ENCODE peak calls at places on chromosome 1, in five cellular contexts. P, W, V, I and E are unnamed samples.
A peak's percentile ranks its signal among the peaks of the same experiment; 100 is the strongest.

GRCh38 chr1:212514782-212515181 is 82.1 kb downstream of the NENF start:
- DNase-seq in V (no peak), P (no peak), I (peak; percentile 71), W (no peak), E (no peak)

GRCh38 chr1:185156321-185156853 is 366 bp downstream of the TRMT1L start:
- DNase-seq in V (peak; percentile 25), P (no peak), W (no peak), I (no peak), E (no peak)

GRCh38 chr1:3777647-3778589 is 5.4 kb downstream of the SMIM1 start:
- DNase-seq in V (no peak), I (no peak), P (no peak), W (no peak), E (no peak)

GRCh38 chr1:52520149-52520548 is 32.7 kb downstream of the TUT4 start:
- DNase-seq in I (no peak), P (no peak), V (no peak), W (no peak), E (no peak)

GRCh38 chr1:75265792-75266191 is 131.6 kb downstream of the LHX8 start:
- DNase-seq in P (peak; percentile 46), I (no peak), W (peak; percentile 12), V (peak; percentile 17), E (peak; percentile 67)

GRCh38 chr1:90834354-90835171 is 117.5 kb upstream of the BARHL2 start:
- DNase-seq in I (no peak), P (no peak), V (no peak), W (no peak), E (no peak)

GRCh38 chr1:29331731-29332130 is 95.4 kb downstream of the PTPRU start:
- DNase-seq in V (no peak), W (no peak), P (no peak), I (no peak), E (no peak)

GRCh38 chr1:112957133-112957812 is 1.3 kb upstream of the SLC16A1 start:
- DNase-seq in W (peak; percentile 84), P (peak; percentile 75), I (peak; percentile 62), V (peak; percentile 64), E (peak; percentile 79)

GRCh38 chr1:6148497-6149241 is 31.5 kb downstream of the CHD5 start:
- DNase-seq in I (peak; percentile 93), V (peak; percentile 98), P (peak; percentile 48), W (no peak), E (no peak)

GRCh38 chr1:91885716-91886506 is at the start of gene TGFBR3:
- DNase-seq in W (no peak), P (peak; percentile 56), V (peak; percentile 92), I (peak; percentile 84), E (peak; percentile 70)

GRCh38 chr1:91885331-91885715 is 628 bp downstream of the TGFBR3 start:
- DNase-seq in I (no peak), V (peak; percentile 56), W (no peak), P (no peak), E (no peak)

GRCh38 chr1:91881280-91881679 is 4.7 kb downstream of the TGFBR3 start:
- DNase-seq in W (no peak), I (no peak), V (no peak), P (no peak), E (no peak)

GRCh38 chr1:91883470-91883869 is 2.5 kb downstream of the TGFBR3 start:
- DNase-seq in P (no peak), I (no peak), V (peak; percentile 32), W (no peak), E (peak; percentile 23)

DNA sequence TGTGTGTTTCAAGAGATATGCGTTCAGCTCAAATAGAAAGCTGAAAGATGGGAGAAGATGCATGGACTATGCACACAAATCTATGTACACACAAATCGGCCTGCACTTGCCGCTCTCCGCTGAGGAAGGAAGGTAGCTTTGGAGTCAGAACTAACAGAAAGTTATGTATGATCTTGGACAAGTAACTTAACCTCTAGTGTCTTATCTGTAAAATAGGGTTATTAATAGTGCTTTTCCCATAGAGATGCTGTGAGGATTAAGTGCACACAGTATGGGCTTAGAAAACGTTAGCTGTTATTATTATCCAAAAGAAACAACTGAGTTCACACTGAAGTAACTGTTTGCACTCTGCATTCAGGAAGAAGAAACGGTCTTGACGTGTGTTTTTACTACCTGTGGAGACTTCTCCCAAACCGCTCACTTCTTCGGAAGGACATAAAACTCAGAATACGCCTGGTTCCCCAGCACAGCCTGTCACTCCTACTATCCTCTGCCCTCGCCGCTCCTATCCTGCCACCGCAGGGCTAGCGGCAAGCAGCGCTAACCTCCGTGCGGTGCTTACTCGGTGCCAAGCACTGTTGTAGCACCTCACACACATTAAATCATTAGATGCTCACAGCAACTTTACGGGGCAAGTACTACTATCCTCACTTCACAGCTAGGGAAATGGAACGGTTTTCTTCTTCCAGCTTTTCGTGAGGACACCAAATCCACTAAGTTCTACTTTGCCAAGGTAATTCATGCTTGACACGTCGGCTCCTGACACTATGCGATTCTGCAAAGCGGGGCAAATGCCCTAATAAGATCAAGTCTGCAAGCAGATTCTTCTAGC is 1.3 kb downstream of the TGFBR3 start:
- DNase-seq in P (no peak), I (peak; percentile 57), W (no peak), V (peak; percentile 18), E (peak; percentile 43)
- TF ChIP-seq ATF3 in P (no peak), I (no peak), W (no peak), V (no peak), E (no peak)

DNA sequence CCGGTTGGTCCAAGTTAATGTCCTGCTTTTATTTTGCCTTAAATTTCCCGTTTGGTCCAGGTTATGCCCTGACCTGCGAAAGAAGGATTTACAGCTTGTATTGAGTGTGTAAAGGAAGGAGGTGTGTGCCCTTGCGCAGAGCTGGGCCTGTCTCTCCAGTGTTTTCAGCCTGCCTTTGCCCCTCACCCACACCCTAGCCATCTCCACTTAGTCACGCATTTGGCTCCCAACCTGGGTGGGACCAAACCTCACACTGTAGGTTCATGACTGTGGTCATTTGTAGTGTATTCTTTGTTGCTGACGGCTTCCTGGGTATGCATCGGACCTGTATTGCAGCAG is 567 bp upstream of the SRSF10 start:
- DNase-seq in V (peak; percentile 73), P (peak; percentile 75), I (peak; percentile 53), W (no peak), E (no peak)
- H3K4me3 ChIP-seq in V (peak overlapping the region; percentile 87), P (peak overlapping the region; percentile 86), I (peak overlapping the region; percentile 10), W (peak overlapping the region; percentile 56), E (no peak overlapping the region)

DNA sequence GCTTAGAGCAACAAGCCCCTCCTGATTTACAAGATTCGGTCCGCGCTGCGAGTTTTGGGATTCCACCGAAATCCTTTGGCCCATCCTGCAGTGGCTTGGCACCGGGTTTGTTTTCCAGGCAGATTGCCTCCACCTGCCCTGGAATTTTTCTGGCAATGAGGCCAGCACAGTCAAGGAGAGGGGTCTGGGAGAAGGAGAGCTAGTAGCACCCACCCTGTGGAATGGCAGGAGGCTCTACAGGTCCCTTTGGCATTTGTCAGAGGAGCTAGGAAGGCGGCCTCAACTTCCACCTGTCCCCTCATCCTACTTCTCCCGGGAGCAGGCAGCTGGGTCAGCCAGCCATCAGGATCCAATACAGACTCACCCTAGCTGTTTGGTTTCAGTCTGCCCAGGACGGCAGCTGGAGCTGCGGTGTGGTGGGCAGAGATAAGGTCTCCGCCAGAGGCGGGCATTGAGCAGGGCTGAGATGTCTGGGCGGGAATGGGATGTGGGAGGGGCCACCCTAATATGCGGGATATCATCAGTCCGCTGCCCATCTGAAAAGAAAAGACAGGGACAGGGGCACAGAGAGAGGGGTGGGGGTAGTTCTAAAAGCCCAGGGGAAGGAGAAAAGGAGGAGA is 37.8 kb upstream of the PRELP start:
- DNase-seq in W (no peak), I (no peak), P (no peak), V (no peak), E (no peak)
- TF ChIP-seq ATF3 in W (no peak), I (no peak), P (no peak), V (no peak), E (no peak)

DNA sequence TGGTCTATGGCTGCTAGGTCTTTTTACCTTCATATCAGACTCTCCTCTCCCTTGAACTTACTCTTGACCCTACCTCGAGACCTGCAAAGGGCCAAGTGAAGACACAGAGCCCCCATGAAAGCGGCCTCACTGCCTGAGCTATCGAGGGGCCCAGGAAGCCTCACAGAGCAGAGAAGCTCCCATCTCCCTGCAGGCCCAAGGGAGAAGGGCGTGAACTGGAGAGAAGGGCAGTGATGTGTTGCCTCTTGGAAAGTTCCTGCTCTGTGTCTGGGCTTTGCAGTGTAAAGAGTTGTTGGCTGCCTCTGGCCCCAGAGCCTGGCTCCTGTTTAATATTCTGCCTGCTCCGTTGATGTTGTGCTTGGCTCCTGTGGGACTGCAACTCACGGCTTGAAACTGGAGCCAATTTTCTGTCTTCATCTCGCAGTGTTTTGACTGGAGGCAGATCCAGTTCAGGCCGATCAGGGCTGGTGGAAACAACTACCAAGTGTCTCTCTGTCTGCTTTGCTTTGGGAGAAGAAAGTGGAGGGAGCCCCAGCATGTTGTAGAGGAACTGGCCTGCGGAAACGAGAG is 4.3 kb downstream of the SERTAD4 start:
- DNase-seq in W (no peak), P (no peak), V (no peak), I (no peak), E (no peak)
- H3K4me3 ChIP-seq in W (no peak overlapping the region), P (no peak overlapping the region), V (no peak overlapping the region), I (no peak overlapping the region), E (no peak overlapping the region)